ENCODE peak calls at places on chromosomes 4 and X, in four cellular contexts. J is BE2C, G is AG04450, Y is IMR-90. N is an unnamed sample.

GRCh38 chrX:18674788-18675735 is 3.2 kb upstream of the RS1 start:
- DNase-seq in J (peak), G (peak), Y (peak), N (peak)

GRCh38 chr4:153497988-153498967 is 32.1 kb downstream of the TMEM131L start:
- DNase-seq in J (no peak), G (peak), Y (peak), N (no peak)

GRCh38 chrX:54715621-54716020 is 82.4 kb downstream of the ITIH6 start:
- DNase-seq in J (no peak), G (no peak), Y (no peak), N (no peak)

GRCh38 chr4:183989931-183990330 is 84.8 kb downstream of the STOX2 start:
- DNase-seq in J (no peak), G (no peak), Y (peak), N (no peak)

GRCh38 chr4:168723569-168723968 is 226.7 kb downstream of the PALLD start:
- DNase-seq in J (no peak), G (no peak), Y (peak), N (no peak)

GRCh38 chr4:80042821-80043220 is 30.2 kb downstream of the ANTXR2 start:
- DNase-seq in J (no peak), G (no peak), Y (no peak), N (no peak)

GRCh38 chrX:74383611-74384010 is 37.7 kb upstream of the SLC16A2 start:
- DNase-seq in J (peak), G (no peak), Y (peak), N (peak)

GRCh38 chr4:16794816-16795445 is 103.5 kb downstream of the LDB2 start:
- DNase-seq in J (peak), G (no peak), Y (peak), N (peak)

GRCh38 chr4:70863099-70863790 is 23.6 kb upstream of the GRSF1 start:
- DNase-seq in J (no peak), G (no peak), Y (no peak), N (no peak)

GRCh38 chr4:149719806-149720205 is 95.8 kb downstream of the IQCM start:
- DNase-seq in J (no peak), G (no peak), Y (no peak), N (no peak)

GRCh38 chr4:164441131-164441530 is 312.8 kb upstream of the SMIM31 start:
- DNase-seq in J (no peak), G (no peak), Y (no peak), N (no peak)

GRCh38 chrX:1466232-1466661 is 13.5 kb upstream of the ASMTL start:
- DNase-seq in J (no peak), G (no peak), Y (no peak), N (no peak)

GRCh38 chrX:67353651-67354370 is 190.0 kb upstream of the AR start:
- DNase-seq in J (no peak), G (no peak), Y (no peak), N (no peak)

GRCh38 chr4:55172694-55173287 is 47.4 kb upstream of the KDR start:
- DNase-seq in J (no peak), G (no peak), Y (no peak), N (no peak)

GRCh38 chr4:148226341-148226740 is 215.9 kb downstream of the NR3C2 start:
- DNase-seq in J (no peak), G (no peak), Y (no peak), N (no peak)

GRCh38 chrX:143486105-143486504 is 31.2 kb downstream of the SPANXN3 start:
- DNase-seq in J (no peak), G (no peak), Y (no peak), N (no peak)

GRCh38 chrX:22053486-22053885 is 21.4 kb downstream of the PHEX start:
- DNase-seq in J (no peak), G (no peak), Y (peak), N (no peak)

GRCh38 chrX:40573763-40574162 is 7.0 kb upstream of the ATP6AP2 start:
- DNase-seq in J (peak), G (no peak), Y (peak), N (peak)

GRCh38 chrX:125219852-125220251 is 99.8 kb upstream of the TEX13C start:
- DNase-seq in J (no peak), G (no peak), Y (no peak), N (no peak)

GRCh38 chrX:22300130-22300529 is 27.4 kb downstream of the CBLL2 start:
- DNase-seq in J (peak), G (no peak), Y (peak), N (no peak)

GRCh38 chr4:15778191-15778741 is at the start of gene CD38:
- DNase-seq in J (no peak), G (no peak), Y (no peak), N (peak)

GRCh38 chr4:128538111-128538882 is 250.7 kb upstream of the PGRMC2 start:
- DNase-seq in J (no peak), G (no peak), Y (no peak), N (no peak)

GRCh38 chr4:77465271-77465670 is 140.3 kb upstream of the CXCL13 start:
- DNase-seq in J (no peak), G (no peak), Y (no peak), N (no peak)

GRCh38 chr4:98506462-98507132 is 151.8 kb downstream of the TSPAN5 start:
- DNase-seq in J (no peak), G (no peak), Y (no peak), N (no peak)

GRCh38 chrX:110310000-110310790 is 7.7 kb downstream of the AMMECR1 start:
- DNase-seq in J (no peak), G (no peak), Y (no peak), N (no peak)

GRCh38 chr4:112881842-112882241 is 167.6 kb upstream of the ANK2 start:
- DNase-seq in J (no peak), G (no peak), Y (no peak), N (peak)

GRCh38 chr4:119725688-119726330 is 97.2 kb upstream of the PDE5A start:
- DNase-seq in J (no peak), G (no peak), Y (peak), N (no peak)

GRCh38 chr4:65635051-65635821 is 35.1 kb downstream of the EPHA5 start:
- DNase-seq in J (no peak), G (no peak), Y (no peak), N (no peak)

GRCh38 chrX:44003975-44004374 is 30.8 kb upstream of the NDP start:
- DNase-seq in J (no peak), G (no peak), Y (peak), N (no peak)

GRCh38 chr4:128031756-128032384 is 29.2 kb upstream of the LARP1B start:
- DNase-seq in J (no peak), G (peak), Y (peak), N (no peak)

GRCh38 chr4:163748474-163748873 is 254.0 kb downstream of the TMA16 start:
- DNase-seq in J (peak), G (no peak), Y (peak), N (peak)

GRCh38 chrX:69795702-69796101 is 179.8 kb downstream of the EDA start:
- DNase-seq in J (no peak), G (no peak), Y (no peak), N (no peak)

GRCh38 chrX:136251042-136251991 is at the start of gene MAP7D3:
- DNase-seq in J (peak), G (no peak), Y (peak), N (peak)

GRCh38 chr4:7044415-7044930 is 1.3 kb downstream of the TADA2B start:
- DNase-seq in J (no peak), G (no peak), Y (no peak), N (no peak)

GRCh38 chr4:26197018-26197779 is 123.6 kb upstream of the RBPJ start:
- DNase-seq in J (no peak), G (peak), Y (peak), N (no peak)

GRCh38 chr4:85968945-85969830 is 390.7 kb downstream of the MAPK10 start:
- DNase-seq in J (no peak), G (peak), Y (peak), N (no peak)
- TF ChIP-seq CTCF in J (peak), G (peak), Y (peak), N (peak)

GRCh38 chrX:81120936-81121351 is 80.8 kb downstream of the HMGN5 start:
- DNase-seq in J (peak), G (no peak), Y (peak), N (peak)
- TF ChIP-seq CTCF in J (peak), G (peak), Y (peak), N (peak)

GRCh38 chr4:52250124-52250523 is 199.0 kb downstream of the SPATA18 start:
- DNase-seq in J (peak), G (no peak), Y (no peak), N (peak)
- TF ChIP-seq CTCF in J (no peak), G (no peak), Y (no peak), N (no peak)

GRCh38 chr4:94892051-94892450 is 134.3 kb downstream of the BMPR1B start:
- DNase-seq in J (peak), G (no peak), Y (no peak), N (no peak)
- TF ChIP-seq CTCF in J (peak), G (no peak), Y (no peak), N (no peak)

GRCh38 chrX:144566592-144566991 is 680.7 kb upstream of the SPANXN1 start:
- DNase-seq in J (no peak), G (no peak), Y (no peak), N (peak)
- TF ChIP-seq CTCF in J (no peak), G (no peak), Y (no peak), N (no peak)